ENCODE peak calls at places on chromosomes 11 and 22, in six cellular contexts. O is heart left ventricle, J is body of pancreas, E is K562, V is Peyer's patch, H is A549. P is an unnamed sample.
A peak's percentile ranks its signal among the peaks of the same experiment; 100 is the strongest.

GRCh38 chr11:13666708-13667107 is 1.8 kb upstream of the FAR1 start:
- DNase-seq in E (no peak), J (no peak), O (no peak), V (no peak), H (no peak), P (no peak)

GRCh38 chr11:124676386-124676785 is 2.7 kb downstream of the SPA17 start:
- DNase-seq in H (no peak), E (no peak), O (no peak), V (no peak), J (peak; percentile 39), P (peak; percentile 38)

GRCh38 chr11:32884770-32885384 is 7.7 kb upstream of the QSER1 start:
- DNase-seq in E (peak; percentile 38), H (no peak), J (no peak), O (no peak), V (no peak), P (no peak)

GRCh38 chr11:86069408-86070086 is 663 bp upstream of the PICALM start:
- DNase-seq in O (no peak), H (peak; percentile 61), E (peak; percentile 83), V (peak; percentile 28), J (peak; percentile 65), P (peak; percentile 4)

GRCh38 chr22:36733271-36733670 is 29.7 kb upstream of the CACNG2 start:
- DNase-seq in V (no peak), H (no peak), O (no peak), E (no peak), J (no peak), P (no peak)

GRCh38 chr22:29733362-29734322 is 13.8 kb downstream of the CABP7 start:
- DNase-seq in J (peak; percentile 60), H (no peak), V (no peak), E (peak; percentile 43), O (no peak), P (peak; percentile 42)

GRCh38 chr11:95429376-95429907 is 198.4 kb upstream of the SESN3 start:
- DNase-seq in O (no peak), J (no peak), V (no peak), E (no peak), H (no peak), P (no peak)

GRCh38 chr11:80593981-80594380 is 1153.2 kb upstream of the TENM4 start:
- DNase-seq in E (no peak), H (no peak), J (peak; percentile 3), V (no peak), O (no peak), P (no peak)

GRCh38 chr11:104033561-104033960 is 2.9 kb upstream of the DDI1 start:
- DNase-seq in O (no peak), J (no peak), E (no peak), V (no peak), H (no peak), P (no peak)

GRCh38 chr11:60951611-60951908 is 416 bp downstream of the SLC15A3 start:
- DNase-seq in E (no peak), J (no peak), O (no peak), V (no peak), H (no peak), P (no peak)

GRCh38 chr22:30310881-30311771 is 15.6 kb downstream of the TBC1D10A start:
- DNase-seq in V (no peak), O (peak; percentile 80), J (peak; percentile 89), H (no peak), E (no peak), P (peak; percentile 96)

GRCh38 chr11:114197799-114198500 is 98.2 kb upstream of the NNMT start:
- DNase-seq in E (no peak), V (no peak), J (peak; percentile 88), O (peak; percentile 81), H (no peak), P (peak; percentile 86)

GRCh38 chr11:123484448-123484847 is 54.4 kb downstream of the GRAMD1B start:
- DNase-seq in H (no peak), E (no peak), V (no peak), J (no peak), O (no peak), P (no peak)

GRCh38 chr11:102367364-102367763 is 20.4 kb downstream of the BIRC2 start:
- DNase-seq in O (no peak), H (peak; percentile 10), J (no peak), V (no peak), E (peak; percentile 25), P (no peak)

GRCh38 chr11:114448749-114449484 is 9.7 kb downstream of the REXO2 start:
- DNase-seq in V (no peak), H (no peak), E (no peak), J (no peak), O (no peak), P (no peak)

GRCh38 chr11:11445441-11446185 is 92.6 kb upstream of the CSNK2A3 start:
- DNase-seq in O (no peak), J (no peak), E (no peak), H (no peak), V (no peak), P (peak; percentile 67)

GRCh38 chr11:17719028-17719939 is at the start of gene MYOD1:
- DNase-seq in H (no peak), O (no peak), V (no peak), E (no peak), J (no peak), P (no peak)

GRCh38 chr11:45887587-45887986 is 2.1 kb downstream of the MAPK8IP1 start:
- DNase-seq in H (no peak), V (no peak), E (no peak), J (no peak), O (no peak), P (no peak)

GRCh38 chr11:45884596-45885185 is 760 bp upstream of the MAPK8IP1 start:
- DNase-seq in O (no peak), E (no peak), J (no peak), V (no peak), H (no peak), P (no peak)

GRCh38 chr11:45885921-45886721 is 670 bp downstream of the MAPK8IP1 start:
- DNase-seq in J (no peak), E (no peak), V (no peak), H (no peak), O (no peak), P (no peak)

GRCh38 chr11:45885274-45885920 is at the start of gene MAPK8IP1:
- DNase-seq in J (peak; percentile 62), V (peak; percentile 26), O (no peak), E (peak; percentile 73), H (no peak), P (peak; percentile 63)

DNA sequence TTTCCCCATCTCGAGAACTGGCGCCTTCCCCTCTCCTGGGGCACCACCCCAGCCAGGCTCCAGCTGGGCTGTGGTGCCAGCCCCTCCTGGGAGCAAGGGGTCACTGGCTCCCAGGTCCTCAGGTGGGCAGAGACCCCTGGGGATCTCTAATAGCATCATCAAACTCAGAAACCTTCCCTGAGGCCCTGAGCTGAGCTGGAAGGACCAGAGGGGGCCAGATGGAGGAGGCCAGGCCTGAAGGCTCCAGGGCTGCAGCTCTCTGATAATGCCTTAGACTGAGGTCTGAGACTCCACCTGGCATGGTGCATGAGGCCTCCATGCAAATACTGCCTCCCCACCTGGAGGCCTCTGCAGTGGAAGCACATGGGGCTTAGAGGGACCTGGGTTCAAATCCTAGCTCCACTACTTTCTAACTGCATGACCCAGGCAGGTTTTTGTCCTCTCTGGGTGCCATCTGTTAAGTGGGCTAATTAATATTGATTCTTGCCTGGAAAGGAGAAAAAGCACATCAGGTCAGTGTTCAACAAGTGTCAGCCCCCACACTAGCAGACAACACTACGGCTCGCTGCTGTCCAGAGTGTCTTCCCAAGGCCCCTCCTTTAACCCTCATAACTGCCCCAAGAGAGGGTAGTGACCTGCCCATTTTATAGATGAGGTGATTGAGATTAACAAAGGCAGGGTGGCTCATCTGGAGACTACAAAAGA is 1.5 kb downstream of the MAPK8IP1 start:
- DNase-seq in O (no peak), J (no peak), H (no peak), E (no peak), V (no peak), P (no peak)
- H3K4me1 ChIP-seq in O (no peaks in the 10 kb centered on the region), J (peaks cover 11% of the 10 kb centered on the region), H (peaks cover 2% of the 10 kb centered on the region), E (no peaks in the 10 kb centered on the region), V (peaks cover 5% of the 10 kb centered on the region), P (peaks cover 4% of the 10 kb centered on the region)

GRCh38 chr11:58330861-58331260 is 28.0 kb downstream of the OR5B17 start:
- DNase-seq in O (no peak), J (no peak), E (no peak), H (no peak), V (no peak), P (no peak)
- TF ChIP-seq POLR2A in O (no peak), J (no peak), E (no peak), H (no peak), V (no peak), P (no peak)

DNA sequence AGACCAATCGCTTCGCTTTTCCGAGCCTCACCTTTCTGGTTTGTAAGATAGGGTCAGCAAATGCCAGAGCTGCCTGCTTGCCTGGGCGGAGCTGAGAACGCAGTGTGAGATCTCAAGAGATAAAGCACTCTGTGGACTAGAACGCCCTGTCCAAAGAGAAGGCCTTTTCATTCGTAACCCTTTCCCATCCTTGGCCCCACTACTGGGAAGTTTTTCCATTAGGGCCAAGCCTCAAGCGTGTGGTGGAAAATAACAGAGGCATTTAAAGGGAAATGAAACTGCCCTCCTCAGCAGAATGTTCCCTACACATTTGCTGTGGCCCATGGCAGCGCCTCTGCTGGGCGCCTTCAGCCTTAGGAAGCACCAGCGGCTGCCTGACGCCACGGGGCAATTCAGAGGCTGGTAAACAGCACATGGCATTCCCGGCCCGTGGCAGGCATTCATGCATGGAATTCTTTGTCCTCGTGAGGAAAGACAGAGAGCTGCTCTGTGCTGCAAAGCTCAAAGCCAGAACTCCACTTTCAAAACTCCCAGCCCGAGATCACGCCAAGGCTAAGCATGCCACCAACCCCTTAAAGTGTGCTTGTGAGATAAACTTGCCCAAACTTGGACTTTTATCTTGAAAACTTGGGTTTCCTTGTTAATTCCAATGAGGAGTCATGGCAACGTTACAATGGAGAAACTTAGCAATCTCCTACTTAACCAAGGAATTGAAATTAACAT is 38.1 kb downstream of the AHNAK start:
- DNase-seq in J (peak; percentile 83), H (peak; percentile 89), V (peak; percentile 56), O (peak; percentile 85), E (peak; percentile 72), P (peak; percentile 94)
- H3K4me1 ChIP-seq in J (peaks cover 36% of the 10 kb centered on the region), H (peaks cover 63% of the 10 kb centered on the region), V (no peaks in the 10 kb centered on the region), O (peaks cover 41% of the 10 kb centered on the region), E (peaks cover 30% of the 10 kb centered on the region), P (peaks cover 31% of the 10 kb centered on the region)

GRCh38 chr22:49137216-49137840 is 690.3 kb downstream of the BRD1 start:
- DNase-seq in H (no peak), E (no peak), V (no peak), J (no peak), O (peak; percentile 32), P (no peak)

GRCh38 chr22:49136816-49137180 is 690.9 kb downstream of the BRD1 start:
- DNase-seq in H (no peak), O (no peak), V (no peak), J (no peak), E (no peak), P (no peak)

GRCh38 chr22:49136041-49136815 is 691.4 kb downstream of the BRD1 start:
- DNase-seq in V (no peak), H (no peak), J (no peak), E (no peak), O (peak; percentile 37), P (no peak)

GRCh38 chr22:49139492-49140151 is 688.1 kb downstream of the BRD1 start:
- DNase-seq in H (no peak), V (no peak), E (no peak), O (peak; percentile 44), J (no peak), P (no peak)

DNA sequence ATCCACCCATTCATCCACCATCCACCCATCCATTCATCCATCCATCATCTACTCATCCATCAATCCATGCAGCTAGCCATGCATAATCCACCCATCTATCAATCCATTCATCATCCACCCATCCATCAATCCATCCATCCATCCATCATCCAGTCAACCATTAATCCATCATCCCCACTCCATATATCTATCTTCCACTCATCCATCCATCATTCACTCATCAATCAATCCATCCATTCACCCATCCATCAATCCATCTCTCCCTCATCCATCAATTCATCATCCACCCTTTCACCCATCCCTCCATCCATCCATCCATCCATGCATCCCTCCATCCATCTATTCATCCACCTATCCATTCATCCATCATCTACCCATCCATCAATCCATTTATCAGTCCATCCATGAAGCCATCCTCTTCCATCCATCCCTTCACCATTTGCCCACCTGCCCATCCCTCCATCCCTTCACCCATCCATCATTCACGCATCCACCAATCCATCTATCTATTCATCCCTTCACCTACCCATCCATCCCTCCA is 689.4 kb downstream of the BRD1 start:
- DNase-seq in O (no peak), E (no peak), V (no peak), H (no peak), J (no peak), P (no peak)
- TF ChIP-seq POLR2A in O (no peak), E (no peak), V (no peak), H (no peak), J (no peak), P (no peak)